ENCODE peak calls at places on chromosome 21, in ten cellular contexts. One of them, this sample, is unnamed. For H3K27me3, the result is how much of the 10 kb centered on the place peaks cover.

GRCh38 chr21:29208666-29209059 is 78.2 kb downstream of the MAP3K7CL start:
- DNase-seq in transverse colon: no peak
- DNase-seq in breast epithelium: no peak
- DNase-seq in GM23248: peak
- DNase-seq in foreskin keratinocyte: peak
- DNase-seq in adrenal gland: no peak
- DNase-seq in tibial nerve: no peak
- DNase-seq in PC-9: peak
- DNase-seq in neural progenitor cell: no peak
- DNase-seq in IMR-90: peak
- DNase-seq in this sample: no peak

GRCh38 chr21:33967086-33967571 is 51.5 kb upstream of the ATP5PO start:
- DNase-seq in transverse colon: no peak
- DNase-seq in breast epithelium: no peak
- DNase-seq in GM23248: no peak
- DNase-seq in foreskin keratinocyte: no peak
- DNase-seq in adrenal gland: peak
- DNase-seq in tibial nerve: no peak
- DNase-seq in PC-9: no peak
- DNase-seq in neural progenitor cell: no peak
- DNase-seq in IMR-90: no peak
- DNase-seq in this sample: no peak

GRCh38 chr21:45423968-45424853 is 19.2 kb downstream of the COL18A1 start:
- DNase-seq in transverse colon: no peak
- DNase-seq in breast epithelium: no peak
- DNase-seq in GM23248: no peak
- DNase-seq in foreskin keratinocyte: no peak
- DNase-seq in adrenal gland: no peak
- DNase-seq in tibial nerve: no peak
- DNase-seq in PC-9: no peak
- DNase-seq in neural progenitor cell: no peak
- DNase-seq in IMR-90: no peak
- DNase-seq in this sample: peak

GRCh38 chr21:15293251-15293650 is 228.5 kb upstream of the NRIP1 start:
- DNase-seq in transverse colon: no peak
- DNase-seq in breast epithelium: no peak
- DNase-seq in GM23248: peak
- DNase-seq in foreskin keratinocyte: peak
- DNase-seq in adrenal gland: no peak
- DNase-seq in tibial nerve: no peak
- DNase-seq in PC-9: peak
- DNase-seq in neural progenitor cell: no peak
- DNase-seq in IMR-90: peak
- DNase-seq in this sample: no peak

GRCh38 chr21:45850181-45850580 is 131.4 kb upstream of the COL6A1 start:
- DNase-seq in transverse colon: no peak
- DNase-seq in breast epithelium: no peak
- DNase-seq in GM23248: no peak
- DNase-seq in foreskin keratinocyte: no peak
- DNase-seq in adrenal gland: no peak
- DNase-seq in tibial nerve: no peak
- DNase-seq in PC-9: no peak
- DNase-seq in neural progenitor cell: no peak
- DNase-seq in IMR-90: no peak
- DNase-seq in this sample: no peak

GRCh38 chr21:35203093-35204021 is 154.3 kb upstream of the RUNX1 start:
- DNase-seq in transverse colon: no peak
- DNase-seq in breast epithelium: no peak
- DNase-seq in GM23248: peak
- DNase-seq in foreskin keratinocyte: no peak
- DNase-seq in adrenal gland: no peak
- DNase-seq in tibial nerve: no peak
- DNase-seq in PC-9: no peak
- DNase-seq in neural progenitor cell: no peak
- DNase-seq in IMR-90: peak
- DNase-seq in this sample: no peak

GRCh38 chr21:45236481-45236880 is 51.2 kb downstream of the POFUT2 start:
- DNase-seq in transverse colon: no peak
- DNase-seq in breast epithelium: no peak
- DNase-seq in GM23248: no peak
- DNase-seq in foreskin keratinocyte: no peak
- DNase-seq in adrenal gland: no peak
- DNase-seq in tibial nerve: no peak
- DNase-seq in PC-9: no peak
- DNase-seq in neural progenitor cell: no peak
- DNase-seq in IMR-90: no peak
- DNase-seq in this sample: no peak

GRCh38 chr21:36918291-36918690 is 48.2 kb downstream of the HLCS start:
- DNase-seq in transverse colon: no peak
- DNase-seq in breast epithelium: no peak
- DNase-seq in GM23248: no peak
- DNase-seq in foreskin keratinocyte: no peak
- DNase-seq in adrenal gland: no peak
- DNase-seq in tibial nerve: no peak
- DNase-seq in PC-9: no peak
- DNase-seq in neural progenitor cell: no peak
- DNase-seq in IMR-90: peak
- DNase-seq in this sample: no peak

GRCh38 chr21:38476385-38476784 is 21.9 kb downstream of the ERG start:
- DNase-seq in transverse colon: no peak
- DNase-seq in breast epithelium: no peak
- DNase-seq in GM23248: no peak
- DNase-seq in foreskin keratinocyte: no peak
- DNase-seq in adrenal gland: no peak
- DNase-seq in tibial nerve: no peak
- DNase-seq in PC-9: no peak
- DNase-seq in neural progenitor cell: no peak
- DNase-seq in IMR-90: no peak
- DNase-seq in this sample: no peak

GRCh38 chr21:45461806-45462341 is 56.9 kb downstream of the COL18A1 start:
- DNase-seq in transverse colon: no peak
- DNase-seq in breast epithelium: no peak
- DNase-seq in GM23248: no peak
- DNase-seq in foreskin keratinocyte: no peak
- DNase-seq in adrenal gland: no peak
- DNase-seq in tibial nerve: no peak
- DNase-seq in PC-9: no peak
- DNase-seq in neural progenitor cell: no peak
- DNase-seq in IMR-90: no peak
- DNase-seq in this sample: no peak

GRCh38 chr21:38740131-38740530 is 65.6 kb upstream of the ETS2 start:
- DNase-seq in transverse colon: no peak
- DNase-seq in breast epithelium: no peak
- DNase-seq in GM23248: no peak
- DNase-seq in foreskin keratinocyte: no peak
- DNase-seq in adrenal gland: no peak
- DNase-seq in tibial nerve: no peak
- DNase-seq in PC-9: no peak
- DNase-seq in neural progenitor cell: no peak
- DNase-seq in IMR-90: peak
- DNase-seq in this sample: no peak

GRCh38 chr21:45504021-45504515 is 38.2 kb downstream of the SLC19A1 start:
- DNase-seq in transverse colon: no peak
- DNase-seq in breast epithelium: no peak
- DNase-seq in GM23248: no peak
- DNase-seq in foreskin keratinocyte: no peak
- DNase-seq in adrenal gland: peak
- DNase-seq in tibial nerve: no peak
- DNase-seq in PC-9: no peak
- DNase-seq in neural progenitor cell: no peak
- DNase-seq in IMR-90: no peak
- DNase-seq in this sample: peak

GRCh38 chr21:31161157-31161556 is 122.9 kb upstream of the KRTAP19-8 start:
- DNase-seq in transverse colon: no peak
- DNase-seq in breast epithelium: no peak
- DNase-seq in GM23248: peak
- DNase-seq in foreskin keratinocyte: peak
- DNase-seq in adrenal gland: no peak
- DNase-seq in tibial nerve: no peak
- DNase-seq in PC-9: no peak
- DNase-seq in neural progenitor cell: peak
- DNase-seq in IMR-90: peak
- DNase-seq in this sample: no peak

GRCh38 chr21:44517175-44517899 is 22.7 kb downstream of the KRTAP10-1 start:
- DNase-seq in transverse colon: no peak
- DNase-seq in breast epithelium: no peak
- DNase-seq in GM23248: peak
- DNase-seq in foreskin keratinocyte: no peak
- DNase-seq in adrenal gland: no peak
- DNase-seq in tibial nerve: no peak
- DNase-seq in PC-9: no peak
- DNase-seq in neural progenitor cell: no peak
- DNase-seq in IMR-90: peak
- DNase-seq in this sample: peak

GRCh38 chr21:38680401-38680800 is 125.3 kb upstream of the ETS2 start:
- DNase-seq in transverse colon: no peak
- DNase-seq in breast epithelium: no peak
- DNase-seq in GM23248: peak
- DNase-seq in foreskin keratinocyte: no peak
- DNase-seq in adrenal gland: no peak
- DNase-seq in tibial nerve: no peak
- DNase-seq in PC-9: no peak
- DNase-seq in neural progenitor cell: no peak
- DNase-seq in IMR-90: no peak
- DNase-seq in this sample: no peak

GRCh38 chr21:44892095-44892494 is 18.6 kb upstream of the PTTG1IP start:
- DNase-seq in transverse colon: no peak
- DNase-seq in breast epithelium: no peak
- DNase-seq in GM23248: no peak
- DNase-seq in foreskin keratinocyte: no peak
- DNase-seq in adrenal gland: no peak
- DNase-seq in tibial nerve: no peak
- DNase-seq in PC-9: no peak
- DNase-seq in neural progenitor cell: peak
- DNase-seq in IMR-90: no peak
- DNase-seq in this sample: no peak

GRCh38 chr21:36698160-36699025 is 522 bp upstream of the SIM2 start:
- DNase-seq in transverse colon: no peak
- DNase-seq in breast epithelium: no peak
- DNase-seq in GM23248: no peak
- DNase-seq in foreskin keratinocyte: no peak
- DNase-seq in adrenal gland: no peak
- DNase-seq in tibial nerve: no peak
- DNase-seq in PC-9: peak
- DNase-seq in neural progenitor cell: peak
- DNase-seq in IMR-90: peak
- DNase-seq in this sample: no peak

GRCh38 chr21:26422138-26422537 is 150.9 kb downstream of the CYYR1 start:
- DNase-seq in transverse colon: no peak
- DNase-seq in breast epithelium: no peak
- DNase-seq in GM23248: no peak
- DNase-seq in foreskin keratinocyte: no peak
- DNase-seq in adrenal gland: no peak
- DNase-seq in tibial nerve: no peak
- DNase-seq in PC-9: no peak
- DNase-seq in neural progenitor cell: no peak
- DNase-seq in IMR-90: no peak
- DNase-seq in this sample: no peak
- H3K27ac ChIP-seq in transverse colon: no peak
- H3K27ac ChIP-seq in breast epithelium: no peak
- H3K27ac ChIP-seq in GM23248: no peak
- H3K27ac ChIP-seq in foreskin keratinocyte: peak
- H3K27ac ChIP-seq in adrenal gland: no peak
- H3K27ac ChIP-seq in tibial nerve: no peak
- H3K27ac ChIP-seq in PC-9: no peak
- H3K27ac ChIP-seq in neural progenitor cell: no peak
- H3K27ac ChIP-seq in IMR-90: no peak
- H3K27ac ChIP-seq in this sample: no peak

GRCh38 chr21:32750405-32750804 is 21.1 kb downstream of the PAXBP1 start:
- DNase-seq in transverse colon: no peak
- DNase-seq in breast epithelium: no peak
- DNase-seq in GM23248: no peak
- DNase-seq in foreskin keratinocyte: no peak
- DNase-seq in adrenal gland: no peak
- DNase-seq in tibial nerve: no peak
- DNase-seq in PC-9: no peak
- DNase-seq in neural progenitor cell: no peak
- DNase-seq in IMR-90: no peak
- DNase-seq in this sample: no peak
- H3K27me3 ChIP-seq in transverse colon: under half
- H3K27me3 ChIP-seq in breast epithelium: under half
- H3K27me3 ChIP-seq in GM23248: under half
- H3K27me3 ChIP-seq in foreskin keratinocyte: under half
- H3K27me3 ChIP-seq in adrenal gland: under half
- H3K27me3 ChIP-seq in tibial nerve: under half
- H3K27me3 ChIP-seq in PC-9: under half
- H3K27me3 ChIP-seq in neural progenitor cell: under half
- H3K27me3 ChIP-seq in IMR-90: under half
- H3K27me3 ChIP-seq in this sample: under half

GRCh38 chr21:40531421-40531820 is 315.5 kb downstream of the DSCAM start:
- DNase-seq in transverse colon: no peak
- DNase-seq in breast epithelium: no peak
- DNase-seq in GM23248: no peak
- DNase-seq in foreskin keratinocyte: peak
- DNase-seq in adrenal gland: no peak
- DNase-seq in tibial nerve: no peak
- DNase-seq in PC-9: no peak
- DNase-seq in neural progenitor cell: no peak
- DNase-seq in IMR-90: no peak
- DNase-seq in this sample: no peak
- H3K27ac ChIP-seq in transverse colon: no peak
- H3K27ac ChIP-seq in breast epithelium: no peak
- H3K27ac ChIP-seq in GM23248: no peak
- H3K27ac ChIP-seq in foreskin keratinocyte: no peak
- H3K27ac ChIP-seq in adrenal gland: no peak
- H3K27ac ChIP-seq in tibial nerve: no peak
- H3K27ac ChIP-seq in PC-9: no peak
- H3K27ac ChIP-seq in neural progenitor cell: no peak
- H3K27ac ChIP-seq in IMR-90: no peak
- H3K27ac ChIP-seq in this sample: no peak

GRCh38 chr21:25501996-25502665 is 105.2 kb downstream of the MRPL39 start:
- DNase-seq in transverse colon: no peak
- DNase-seq in breast epithelium: no peak
- DNase-seq in GM23248: no peak
- DNase-seq in foreskin keratinocyte: no peak
- DNase-seq in adrenal gland: peak
- DNase-seq in tibial nerve: no peak
- DNase-seq in PC-9: no peak
- DNase-seq in neural progenitor cell: no peak
- DNase-seq in IMR-90: no peak
- DNase-seq in this sample: no peak

GRCh38 chr21:25506887-25507286 is 100.4 kb downstream of the MRPL39 start:
- DNase-seq in transverse colon: no peak
- DNase-seq in breast epithelium: no peak
- DNase-seq in GM23248: peak
- DNase-seq in foreskin keratinocyte: no peak
- DNase-seq in adrenal gland: no peak
- DNase-seq in tibial nerve: no peak
- DNase-seq in PC-9: no peak
- DNase-seq in neural progenitor cell: no peak
- DNase-seq in IMR-90: peak
- DNase-seq in this sample: no peak

GRCh38 chr21:25501448-25501847 is 105.8 kb downstream of the MRPL39 start:
- DNase-seq in transverse colon: no peak
- DNase-seq in breast epithelium: no peak
- DNase-seq in GM23248: no peak
- DNase-seq in foreskin keratinocyte: no peak
- DNase-seq in adrenal gland: no peak
- DNase-seq in tibial nerve: no peak
- DNase-seq in PC-9: no peak
- DNase-seq in neural progenitor cell: no peak
- DNase-seq in IMR-90: no peak
- DNase-seq in this sample: no peak

GRCh38 chr21:25506268-25506667 is 101.0 kb downstream of the MRPL39 start:
- DNase-seq in transverse colon: no peak
- DNase-seq in breast epithelium: no peak
- DNase-seq in GM23248: no peak
- DNase-seq in foreskin keratinocyte: no peak
- DNase-seq in adrenal gland: no peak
- DNase-seq in tibial nerve: no peak
- DNase-seq in PC-9: no peak
- DNase-seq in neural progenitor cell: no peak
- DNase-seq in IMR-90: no peak
- DNase-seq in this sample: no peak

GRCh38 chr21:25503981-25504380 is 103.3 kb downstream of the MRPL39 start:
- DNase-seq in transverse colon: no peak
- DNase-seq in breast epithelium: no peak
- DNase-seq in GM23248: no peak
- DNase-seq in foreskin keratinocyte: no peak
- DNase-seq in adrenal gland: no peak
- DNase-seq in tibial nerve: no peak
- DNase-seq in PC-9: no peak
- DNase-seq in neural progenitor cell: no peak
- DNase-seq in IMR-90: no peak
- DNase-seq in this sample: no peak
- H3K27me3 ChIP-seq in transverse colon: under half
- H3K27me3 ChIP-seq in breast epithelium: under half
- H3K27me3 ChIP-seq in GM23248: under half
- H3K27me3 ChIP-seq in foreskin keratinocyte: under half
- H3K27me3 ChIP-seq in adrenal gland: under half
- H3K27me3 ChIP-seq in tibial nerve: under half
- H3K27me3 ChIP-seq in PC-9: under half
- H3K27me3 ChIP-seq in neural progenitor cell: under half
- H3K27me3 ChIP-seq in IMR-90: under half
- H3K27me3 ChIP-seq in this sample: under half